ENCODE peak calls at places on chromosomes 7 and 10, in five cellular contexts. B, E, T, O and U are unnamed samples. For H3K4me1, the result is how much of the 10 kb centered on the place peaks cover.

GRCh38 chr7:70134029-70134445 is 535.8 kb downstream of the AUTS2 start:
- DNase-seq in B (no peak), O (no peak), T (no peak), E (no peak), U (no peak)

GRCh38 chr7:157129907-157130460 is 8.7 kb upstream of the UBE3C start:
- DNase-seq in B (no peak), T (no peak), E (no peak), O (no peak), U (no peak)

GRCh38 chr10:125399289-125399688 is 238.9 kb upstream of the CTBP2 start:
- DNase-seq in B (no peak), O (no peak), T (no peak), E (no peak), U (no peak)

GRCh38 chr10:133156674-133157579 is 3.1 kb upstream of the KNDC1 start:
- DNase-seq in T (peak), E (no peak), B (no peak), O (no peak), U (no peak)

GRCh38 chr7:4667776-4668509 is 14.2 kb upstream of the FOXK1 start:
- DNase-seq in T (peak), B (no peak), O (no peak), E (no peak), U (no peak)

GRCh38 chr7:131723926-131724325 is 167.5 kb upstream of the PODXL start:
- DNase-seq in T (no peak), B (no peak), E (no peak), O (peak), U (no peak)

GRCh38 chr10:113199459-113199858 is 249.4 kb downstream of the TCF7L2 start:
- DNase-seq in E (no peak), O (no peak), B (no peak), T (no peak), U (no peak)

GRCh38 chr10:78343266-78343665 is 309.6 kb downstream of the RPS24 start:
- DNase-seq in O (no peak), B (peak), T (peak), E (peak), U (no peak)

GRCh38 chr10:46516660-46517416 is 39.6 kb downstream of the GPRIN2 start:
- DNase-seq in E (peak), T (no peak), O (peak), B (peak), U (no peak)

GRCh38 chr10:35268323-35268722 is 68.0 kb upstream of the CCNY start:
- DNase-seq in E (no peak), B (no peak), T (no peak), O (no peak), U (no peak)

GRCh38 chr10:106898441-106898840 is 266.1 kb downstream of the SORCS1 start:
- DNase-seq in T (no peak), O (no peak), B (no peak), E (no peak), U (no peak)

GRCh38 chr10:69409968-69410367 is 6.8 kb downstream of the TACR2 start:
- DNase-seq in O (no peak), E (no peak), B (no peak), T (no peak), U (no peak)

GRCh38 chr7:100221767-100222444 is 2.2 kb downstream of the PVRIG start:
- DNase-seq in B (no peak), E (no peak), O (no peak), T (no peak), U (no peak)

GRCh38 chr10:12590682-12591642 is 241.6 kb downstream of the CAMK1D start:
- DNase-seq in E (no peak), O (no peak), B (no peak), T (peak), U (no peak)

GRCh38 chr10:124005091-124005490 is 88.3 kb downstream of the CHST15 start:
- DNase-seq in E (no peak), O (no peak), T (peak), B (no peak), U (no peak)

GRCh38 chr10:117215079-117215478 is 17.8 kb downstream of the KCNK18 start:
- DNase-seq in O (no peak), E (no peak), B (no peak), T (no peak), U (no peak)

GRCh38 chr7:128152721-128153120 is 88.4 kb upstream of the LEP start:
- DNase-seq in B (no peak), O (no peak), T (no peak), E (no peak), U (no peak)

GRCh38 chr7:48041665-48041995 is 6.3 kb downstream of the C7orf57 start:
- DNase-seq in O (no peak), T (no peak), E (no peak), B (no peak), U (no peak)

GRCh38 chr10:117226813-117227451 is 14.0 kb upstream of the SLC18A2 start:
- DNase-seq in B (peak), E (no peak), T (no peak), O (peak), U (no peak)

GRCh38 chr10:132815161-132815857 is 29.4 kb upstream of the NKX6-2 start:
- DNase-seq in T (no peak), O (no peak), E (no peak), B (no peak), U (no peak)

GRCh38 chr10:4022473-4022872 is 237.5 kb upstream of the KLF6 start:
- DNase-seq in T (no peak), B (no peak), E (no peak), O (no peak), U (no peak)

GRCh38 chr10:69730251-69731156 is 71.2 kb upstream of the COL13A1 start:
- DNase-seq in O (no peak), E (no peak), T (peak), B (no peak), U (no peak)

GRCh38 chr10:48940372-48940771 is 732 bp upstream of the LRRC18 start:
- DNase-seq in T (no peak), B (no peak), E (peak), O (no peak), U (no peak)

GRCh38 chr10:47024399-47025252 is 113.4 kb downstream of the PTPN20 start:
- DNase-seq in E (peak), T (peak), O (peak), B (peak), U (peak)

GRCh38 chr7:50661345-50662058 is 96.3 kb upstream of the DDC start:
- DNase-seq in B (no peak), O (no peak), E (peak), T (no peak), U (no peak)

GRCh38 chr7:100914879-100915442 is 19.3 kb upstream of the ACHE start:
- DNase-seq in T (no peak), B (no peak), O (no peak), E (no peak), U (no peak)

GRCh38 chr10:43689618-43689954 is 40.9 kb upstream of the ZNF32 start:
- DNase-seq in B (peak), T (peak), E (no peak), O (peak), U (peak)

GRCh38 chr10:50033481-50033880 is 34.3 kb upstream of the WASHC2A start:
- DNase-seq in E (no peak), T (no peak), B (no peak), O (no peak), U (no peak)

DNA sequence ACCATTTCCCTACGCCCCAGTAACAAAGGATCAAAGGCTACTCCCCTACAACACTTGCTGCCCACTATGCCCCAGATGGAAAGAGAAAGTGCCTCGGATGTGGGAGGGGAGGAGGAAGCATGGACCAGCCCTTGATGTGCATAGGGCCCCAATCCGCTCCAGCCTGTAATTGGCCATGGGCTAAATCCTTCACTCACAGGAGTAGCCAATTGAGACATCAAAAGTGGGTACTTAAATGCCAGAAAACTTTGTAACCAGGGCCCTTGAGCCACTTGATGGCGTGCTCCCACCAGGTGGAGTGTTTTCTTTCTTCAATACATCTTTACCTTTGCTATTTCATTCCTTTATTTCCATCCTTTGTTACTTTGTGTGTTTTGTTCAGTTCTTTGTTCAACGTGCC is 500.5 kb upstream of the LRRN3 start:
- DNase-seq in E (no peak), T (no peak), O (no peak), B (no peak), U (no peak)
- TF ChIP-seq CTCF in E (no peak), T (no peak), O (peak), B (no peak), U (no peak)

GRCh38 chr7:129866251-129866650 is 86.5 kb downstream of the UBE2H start:
- DNase-seq in E (no peak), B (no peak), O (no peak), T (no peak), U (no peak)
- H3K4me1 ChIP-seq in E (under half), B (under half), O (under half), T (half or more), U (under half)

DNA sequence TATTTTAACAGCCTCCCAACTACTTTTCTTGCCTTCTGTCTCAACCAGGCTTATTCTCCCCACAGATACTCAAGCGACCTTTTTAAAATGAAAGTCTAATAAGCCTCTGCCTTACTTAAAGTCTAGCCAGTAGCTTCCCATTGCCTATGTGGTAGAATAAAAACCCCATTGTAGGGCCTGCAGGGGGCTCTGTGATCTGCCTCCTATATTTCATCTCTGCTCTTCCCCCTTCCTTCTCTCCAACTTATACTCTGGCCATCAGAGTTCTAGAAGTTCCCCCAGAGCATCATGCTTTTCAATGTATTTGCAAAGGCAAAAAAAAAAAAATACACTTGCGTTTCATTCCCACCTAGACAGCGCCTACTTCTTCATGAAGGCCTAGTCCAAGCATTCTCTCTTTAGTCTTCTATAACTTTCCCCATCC is 167.7 kb upstream of the ADO start:
- DNase-seq in T (no peak), E (no peak), O (no peak), B (no peak), U (no peak)
- H3K4me3 ChIP-seq in T (no peak), E (peak), O (no peak), B (no peak), U (no peak)

GRCh38 chr7:37208528-37208927 is 240.1 kb downstream of the ELMO1 start:
- DNase-seq in O (peak), B (peak), E (peak), T (peak), U (peak)
- TF ChIP-seq CTCF in O (peak), B (no peak), E (no peak), T (peak), U (peak)

DNA sequence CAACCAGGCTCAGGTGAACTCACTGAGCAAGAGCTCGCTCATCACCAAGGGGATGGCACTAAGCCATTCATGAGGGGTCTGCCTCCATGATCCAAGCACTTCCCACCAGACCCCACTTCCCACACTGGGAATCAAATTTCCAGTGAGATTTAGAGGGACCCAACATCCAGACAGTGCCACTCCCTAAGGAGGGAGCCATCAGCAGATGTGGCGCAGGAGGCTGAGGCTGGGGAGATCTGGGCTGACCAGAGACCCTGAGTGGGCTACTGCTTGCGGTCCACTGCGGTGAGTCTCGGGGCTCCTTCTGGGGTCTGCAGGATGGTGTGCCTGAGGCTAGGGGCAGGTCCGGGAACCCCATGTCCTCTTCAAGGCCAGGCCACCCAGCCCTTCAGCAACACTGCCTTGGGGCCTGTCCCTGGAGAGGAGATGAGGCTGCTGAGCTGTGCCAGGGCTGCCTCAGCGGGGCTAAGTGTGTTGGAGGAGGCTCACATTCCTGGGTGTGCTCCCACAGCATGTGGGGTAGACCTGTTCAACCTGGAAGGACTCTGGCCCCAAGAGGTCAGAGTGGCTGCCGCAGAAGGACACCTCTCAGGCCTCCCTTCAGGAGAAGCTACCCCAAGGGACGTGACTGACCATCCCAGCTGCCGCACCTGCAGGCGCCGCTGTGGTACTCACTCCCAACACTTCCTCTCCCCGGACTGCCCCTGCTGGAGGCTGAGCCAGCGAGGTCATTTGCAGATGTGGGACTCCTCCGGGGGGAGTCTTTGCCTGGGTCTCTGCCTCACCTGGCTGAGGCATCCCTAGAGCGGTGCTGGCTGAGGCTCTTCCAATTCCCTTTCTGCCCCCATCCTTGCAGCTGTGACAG is 22.4 kb upstream of the PCBD1 start:
- DNase-seq in E (no peak), B (no peak), T (no peak), O (no peak), U (no peak)
- H3K4me1 ChIP-seq in E (under half), B (under half), T (under half), O (under half), U (under half)

GRCh38 chr7:39923086-39923485 is 27.0 kb upstream of the CDK13 start:
- DNase-seq in E (no peak), T (no peak), B (no peak), O (no peak), U (no peak)

GRCh38 chr7:39926111-39926510 is 23.9 kb upstream of the CDK13 start:
- DNase-seq in T (no peak), E (no peak), O (no peak), B (no peak), U (no peak)

GRCh38 chr7:39921505-39922250 is 28.4 kb upstream of the CDK13 start:
- DNase-seq in E (no peak), B (no peak), O (no peak), T (no peak), U (no peak)

GRCh38 chr7:39922580-39922979 is 27.5 kb upstream of the CDK13 start:
- DNase-seq in T (no peak), E (no peak), B (no peak), O (no peak), U (no peak)

DNA sequence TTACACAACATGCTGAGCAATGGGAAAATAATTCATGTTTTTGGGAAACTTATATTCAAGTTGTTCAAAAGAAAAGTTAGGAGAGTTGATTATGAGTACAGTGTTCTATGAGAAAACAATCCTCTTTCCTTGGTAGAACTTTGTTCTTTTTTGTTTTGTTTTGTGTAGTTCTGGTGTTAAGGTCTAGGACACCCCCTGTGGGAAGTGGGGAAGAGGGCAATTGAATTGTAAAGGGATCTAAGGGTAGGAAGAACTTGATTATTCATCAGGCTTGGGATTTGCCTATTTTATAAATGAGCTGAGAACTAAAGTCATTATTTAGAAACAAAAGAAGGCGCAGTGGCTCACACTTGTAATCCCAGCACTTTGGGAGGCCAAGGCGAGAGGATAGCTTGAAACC is 25.9 kb upstream of the CDK13 start:
- DNase-seq in O (no peak), B (no peak), T (no peak), E (no peak), U (no peak)
- H3K4me3 ChIP-seq in O (no peak), B (no peak), T (no peak), E (no peak), U (no peak)

GRCh38 chr7:137940656-137941518 is 61.0 kb downstream of the CREB3L2 start:
- DNase-seq in T (no peak), B (peak), O (no peak), E (no peak), U (no peak)
- TF ChIP-seq CTCF in T (no peak), B (no peak), O (no peak), E (no peak), U (no peak)

GRCh38 chr7:78571292-78571691 is 772.7 kb downstream of the PHTF2 start:
- DNase-seq in T (no peak), E (no peak), O (no peak), B (no peak), U (no peak)
- H3K4me1 ChIP-seq in T (under half), E (under half), O (under half), B (under half), U (under half)

DNA sequence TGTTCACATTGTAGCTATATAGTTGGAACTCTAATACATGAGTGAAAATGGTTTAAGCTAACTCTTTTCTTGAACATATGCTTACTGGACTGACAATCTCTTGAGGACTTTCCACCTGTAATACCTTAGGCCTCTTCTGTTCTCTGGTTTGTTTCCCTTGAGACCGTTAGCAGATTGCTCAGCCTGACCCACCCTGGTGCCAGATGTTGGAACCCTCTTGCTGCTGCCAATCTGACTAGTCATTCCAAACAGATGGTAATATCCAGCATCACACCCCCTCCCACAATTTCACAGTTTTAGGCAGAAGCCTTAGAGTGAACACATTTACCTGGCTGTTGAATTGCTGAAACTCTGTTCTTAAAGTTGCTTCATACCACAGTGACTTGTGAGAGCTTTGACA is 18.7 kb downstream of the CALD1 start:
- DNase-seq in O (no peak), E (no peak), B (no peak), T (no peak), U (no peak)
- H3K4me3 ChIP-seq in O (no peak), E (no peak), B (no peak), T (no peak), U (no peak)